ENCODE peak calls at places on chromosomes 7 and 10, in four cellular contexts. L, I, H and E are unnamed samples.

GRCh38 chr10:122045212-122045611 is 56.2 kb downstream of the TACC2 start:
- DNase-seq in L (no peak), I (no peak), H (no peak), E (no peak)

GRCh38 chr10:19164461-19164860 is 115.9 kb downstream of the MALRD1 start:
- DNase-seq in L (no peak), I (no peak), H (no peak), E (no peak)

GRCh38 chr7:129385116-129385515 is 49.1 kb upstream of the STRIP2 start:
- DNase-seq in L (no peak), I (no peak), H (no peak), E (no peak)

GRCh38 chr10:29529146-29529545 is 105.6 kb downstream of the SVIL start:
- DNase-seq in L (no peak), I (no peak), H (no peak), E (no peak)

GRCh38 chr7:2719007-2719406 is 31.0 kb downstream of the AMZ1 start:
- DNase-seq in L (no peak), I (peak; percentile 18), H (peak; percentile 12), E (no peak)

GRCh38 chr10:43931308-43931930 is 282.7 kb upstream of the ZNF32 start:
- DNase-seq in L (no peak), I (no peak), H (no peak), E (no peak)

GRCh38 chr10:125550362-125550761 is 132.6 kb downstream of the TEX36 start:
- DNase-seq in L (no peak), I (no peak), H (peak; percentile 5), E (no peak)

GRCh38 chr7:6015917-6016652 is 7.0 kb downstream of the AIMP2 start:
- DNase-seq in L (peak; percentile 10), I (peak; percentile 30), H (peak; percentile 90), E (no peak)

GRCh38 chr10:109647627-109648026 is 275.7 kb downstream of the XPNPEP1 start:
- DNase-seq in L (no peak), I (no peak), H (no peak), E (no peak)

GRCh38 chr7:32680259-32681173 is 185.2 kb downstream of the AVL9 start:
- DNase-seq in L (no peak), I (no peak), H (no peak), E (no peak)

GRCh38 chr10:77478248-77478963 is 159.2 kb downstream of the KCNMA1 start:
- DNase-seq in L (no peak), I (no peak), H (no peak), E (no peak)

GRCh38 chr7:55285665-55286064 is 79.5 kb upstream of the LANCL2 start:
- DNase-seq in L (no peak), I (no peak), H (no peak), E (no peak)

GRCh38 chr7:145016068-145016467 is 180.2 kb upstream of the TPK1 start:
- DNase-seq in L (no peak), I (no peak), H (no peak), E (no peak)

GRCh38 chr7:73520673-73521635 is 1.1 kb downstream of the BAZ1B start:
- DNase-seq in L (no peak), I (no peak), H (no peak), E (peak; percentile 35)

GRCh38 chr10:30454744-30455498 is 20.9 kb downstream of the MAP3K8 start:
- DNase-seq in L (no peak), I (no peak), H (no peak), E (no peak)

GRCh38 chr7:151631968-151632749 is 112.5 kb upstream of the RHEB start:
- DNase-seq in L (peak; percentile 92), I (peak; percentile 76), H (peak; percentile 44), E (peak; percentile 97)

GRCh38 chr10:22816298-22816653 is 101.9 kb upstream of the PIP4K2A start:
- DNase-seq in L (no peak), I (no peak), H (no peak), E (no peak)

GRCh38 chr10:100660945-100661344 is 84.4 kb upstream of the PAX2 start:
- DNase-seq in L (no peak), I (no peak), H (no peak), E (no peak)

GRCh38 chr10:125206618-125207017 is 46.3 kb upstream of the CTBP2 start:
- DNase-seq in L (no peak), I (no peak), H (no peak), E (no peak)

GRCh38 chr7:18488047-18488446 is 7.5 kb upstream of the HDAC9 start:
- DNase-seq in L (no peak), I (no peak), H (no peak), E (no peak)

GRCh38 chr7:15397921-15398560 is 163.8 kb downstream of the AGMO start:
- DNase-seq in L (no peak), I (no peak), H (no peak), E (no peak)

GRCh38 chr7:13945670-13946069 is 43.8 kb downstream of the ETV1 start:
- DNase-seq in L (peak; percentile 83), I (peak; percentile 6), H (peak; percentile 45), E (peak; percentile 55)

GRCh38 chr7:75638607-75639070 is 100.1 kb downstream of the HIP1 start:
- DNase-seq in L (peak; percentile 25), I (peak; percentile 51), H (no peak), E (peak; percentile 55)

GRCh38 chr7:97272237-97272975 is 154.9 kb downstream of the SDHAF3 start:
- DNase-seq in L (no peak), I (no peak), H (no peak), E (no peak)

GRCh38 chr7:17844514-17845196 is 95.6 kb downstream of the SNX13 start:
- DNase-seq in L (no peak), I (no peak), H (no peak), E (no peak)

GRCh38 chr7:27148776-27149641 is 1.4 kb upstream of the HOXA6 start:
- DNase-seq in L (no peak), I (no peak), H (peak; percentile 20), E (peak; percentile 25)

GRCh38 chr10:86127274-86127819 is 239.2 kb downstream of the GRID1 start:
- DNase-seq in L (no peak), I (no peak), H (no peak), E (no peak)

GRCh38 chr10:97508342-97508741 is 9.6 kb downstream of the UBTD1 start:
- DNase-seq in L (no peak), I (no peak), H (no peak), E (no peak)

GRCh38 chr7:9557853-9558252 is 1124.4 kb downstream of the NXPH1 start:
- DNase-seq in L (peak; percentile 100), I (peak; percentile 77), H (no peak), E (peak; percentile 78)